ENCODE peak calls at places on chromosomes 3 and 15, in eight cellular contexts. S is fibroblast of lung; U is PC-3; I is adrenal gland; Y is PC-9; Q is CD4-positive, CD25-positive, alpha-beta regulatory T cell; M is breast epithelium; C is upper lobe of right lung. T is an unnamed sample.

GRCh38 chr3:27623085-27623753 is 98.9 kb downstream of the EOMES start:
- DNase-seq in S (no peak), C (no peak), Y (no peak), U (peak; percentile 77), I (no peak), Q (no peak), M (no peak), T (no peak)

GRCh38 chr3:196519738-196520122 is 4.6 kb upstream of the SMCO1 start:
- DNase-seq in C (no peak), Q (no peak), S (no peak), M (no peak), I (no peak), Y (no peak), U (no peak), T (no peak)

GRCh38 chr3:127763816-127764215 is 58.5 kb downstream of the MGLL start:
- DNase-seq in Y (no peak), C (no peak), M (no peak), Q (no peak), I (no peak), U (no peak), S (no peak), T (no peak)

GRCh38 chr3:187987919-187988318 is 166.0 kb upstream of the LPP start:
- DNase-seq in U (no peak), Q (no peak), S (no peak), I (no peak), C (no peak), M (no peak), Y (no peak), T (no peak)

GRCh38 chr3:100880845-100881244 is 112.4 kb downstream of the ABI3BP start:
- DNase-seq in U (no peak), M (no peak), C (no peak), Q (no peak), S (peak; percentile 56), I (no peak), Y (no peak), T (peak; percentile 32)

GRCh38 chr3:48662753-48663488 is at the start of gene CELSR3:
- DNase-seq in M (peak; percentile 79), Y (peak; percentile 79), I (peak; percentile 76), S (peak; percentile 94), C (peak; percentile 74), U (peak; percentile 16), Q (peak; percentile 67), T (peak; percentile 95)

GRCh38 chr3:160941885-160942494 is 163.2 kb downstream of the B3GALNT1 start:
- DNase-seq in U (peak; percentile 90), I (peak; percentile 81), Q (peak; percentile 60), S (peak; percentile 77), Y (peak; percentile 66), C (no peak), M (peak; percentile 58), T (peak; percentile 61)

GRCh38 chr3:13223574-13224237 is 150.5 kb upstream of the IQSEC1 start:
- DNase-seq in C (no peak), Y (no peak), M (no peak), I (peak; percentile 59), S (no peak), Q (no peak), U (peak; percentile 17), T (no peak)

GRCh38 chr3:20043398-20043797 is 3.2 kb downstream of the KAT2B start:
- DNase-seq in Y (peak; percentile 70), U (no peak), S (peak; percentile 61), C (peak; percentile 86), I (peak; percentile 75), M (peak; percentile 75), Q (peak; percentile 32), T (no peak)

GRCh38 chr15:90787881-90788280 is 70.7 kb downstream of the BLM start:
- DNase-seq in S (no peak), I (no peak), Q (no peak), C (no peak), Y (no peak), M (no peak), U (no peak), T (peak; percentile 41)

GRCh38 chr3:39763390-39763789 is 46.0 kb upstream of the MYRIP start:
- DNase-seq in U (no peak), M (no peak), C (no peak), Q (no peak), Y (no peak), S (no peak), I (no peak), T (no peak)

GRCh38 chr3:18297131-18297530 is 128.0 kb downstream of the SATB1 start:
- DNase-seq in S (no peak), Q (no peak), I (no peak), U (no peak), M (no peak), Y (no peak), C (no peak), T (no peak)

GRCh38 chr15:41940441-41940857 is 31.9 kb downstream of the EHD4 start:
- DNase-seq in M (no peak), S (peak; percentile 60), I (no peak), U (peak; percentile 98), Q (no peak), Y (no peak), C (no peak), T (peak; percentile 65)

GRCh38 chr3:11910971-11911531 is 64.4 kb upstream of the TAMM41 start:
- DNase-seq in C (peak; percentile 56), U (no peak), S (peak; percentile 8), Q (no peak), M (no peak), Y (no peak), I (no peak), T (no peak)

GRCh38 chr3:38016410-38016809 is 13.0 kb downstream of the PLCD1 start:
- DNase-seq in Y (no peak), Q (no peak), S (no peak), I (no peak), M (no peak), C (peak; percentile 38), U (no peak), T (no peak)

DNA sequence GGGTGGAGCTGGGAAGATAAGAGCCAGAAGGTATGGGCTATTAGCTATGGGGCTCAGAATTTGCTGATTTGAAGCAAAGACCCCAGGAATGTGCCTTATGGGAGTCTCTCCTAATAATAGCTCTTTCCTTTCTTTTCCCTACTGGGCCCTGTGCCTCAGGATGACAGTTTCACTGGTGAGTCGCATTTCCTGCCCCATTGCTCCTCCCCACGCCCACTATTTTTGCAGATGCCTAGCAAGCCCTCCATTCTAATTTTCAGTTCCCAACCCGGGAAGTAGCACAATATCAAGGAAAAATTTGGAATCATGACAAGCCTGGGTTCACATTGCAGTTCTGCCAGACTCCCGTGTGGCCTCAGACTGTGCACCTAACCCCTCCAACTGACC is 583 bp downstream of the IL17RE start:
- DNase-seq in Y (no peak), S (no peak), M (no peak), I (no peak), U (peak; percentile 54), Q (no peak), C (no peak), T (peak; percentile 33)
- H3K4me3 ChIP-seq in Y (peak overlapping the region; percentile 50), S (peak overlapping the region; percentile 40), M (peak overlapping the region; percentile 63), I (peak overlapping the region; percentile 5), U (peak overlapping the region; percentile 16), Q (no peak overlapping the region), C (peak overlapping the region; percentile 55), T (no peak overlapping the region)

GRCh38 chr15:100337422-100338044 is 4.2 kb downstream of the ADAMTS17 start:
- DNase-seq in Q (no peak), S (no peak), I (no peak), C (no peak), U (no peak), M (no peak), Y (no peak), T (no peak)

GRCh38 chr15:100339999-100340398 is 1.8 kb downstream of the ADAMTS17 start:
- DNase-seq in Q (no peak), U (no peak), M (no peak), S (no peak), I (no peak), Y (no peak), C (no peak), T (no peak)

GRCh38 chr15:100340721-100341661 is 784 bp downstream of the ADAMTS17 start:
- DNase-seq in C (no peak), S (no peak), I (no peak), U (no peak), Q (no peak), Y (no peak), M (no peak), T (no peak)

GRCh38 chr15:100338247-100338646 is 3.5 kb downstream of the ADAMTS17 start:
- DNase-seq in Y (no peak), I (no peak), S (no peak), U (no peak), M (no peak), Q (no peak), C (no peak), T (no peak)

DNA sequence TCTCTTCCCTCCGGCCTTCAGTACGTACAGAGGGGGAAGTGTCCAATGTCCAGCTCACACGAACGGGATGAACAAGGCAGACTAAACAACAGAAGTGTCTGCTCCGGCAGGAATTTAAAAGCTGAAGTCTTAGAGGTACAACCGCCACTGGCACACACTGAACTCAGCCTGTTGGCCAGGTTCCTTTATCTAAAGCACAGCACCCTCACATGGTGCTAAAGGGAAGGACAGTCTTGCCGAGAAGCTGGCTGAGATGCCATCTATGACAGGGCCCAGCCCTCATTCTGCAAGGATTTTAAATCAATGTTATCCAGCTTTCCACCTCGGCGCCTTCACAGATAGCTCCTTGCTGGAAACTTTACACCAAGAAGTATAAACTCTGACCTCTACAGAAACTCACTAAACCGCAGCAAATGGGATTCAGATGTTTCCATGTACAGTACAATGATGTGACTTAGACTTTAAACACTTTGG is 2.8 kb downstream of the ADAMTS17 start:
- DNase-seq in Y (peak; percentile 69), M (no peak), Q (peak; percentile 69), S (peak; percentile 48), C (no peak), I (peak; percentile 75), U (peak; percentile 88), T (peak; percentile 85)
- H3K4me3 ChIP-seq in Y (no peak overlapping the region), M (peak overlapping the region; percentile 7), Q (no peak overlapping the region), S (no peak overlapping the region), C (no peak overlapping the region), I (no peak overlapping the region), U (peak overlapping the region; percentile 21), T (no peak overlapping the region)

DNA sequence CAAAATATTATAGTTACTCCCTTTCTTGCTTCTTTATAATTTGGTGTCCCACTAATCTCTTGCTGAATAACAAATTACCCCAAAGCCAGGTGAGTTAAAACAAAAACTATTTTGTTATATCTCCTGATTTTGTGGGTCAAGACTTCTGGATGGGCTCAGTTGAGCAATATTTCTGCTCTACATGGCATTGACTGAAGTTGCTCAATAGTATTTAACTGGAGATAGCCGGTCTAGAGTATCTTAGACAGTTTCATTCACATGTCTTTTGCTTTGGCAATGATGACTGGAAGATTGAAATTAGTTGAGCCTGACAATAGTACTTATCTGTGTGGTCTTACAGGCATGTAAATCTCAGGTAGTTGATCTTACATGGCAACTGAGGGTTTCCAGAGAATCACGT is 51.0 kb upstream of the TP63 start:
- DNase-seq in Q (no peak), C (no peak), M (no peak), Y (no peak), I (no peak), S (no peak), U (no peak), T (no peak)
- H3K4me3 ChIP-seq in Q (no peak overlapping the region), C (no peak overlapping the region), M (no peak overlapping the region), Y (no peak overlapping the region), I (no peak overlapping the region), S (no peak overlapping the region), U (no peak overlapping the region), T (no peak overlapping the region)

DNA sequence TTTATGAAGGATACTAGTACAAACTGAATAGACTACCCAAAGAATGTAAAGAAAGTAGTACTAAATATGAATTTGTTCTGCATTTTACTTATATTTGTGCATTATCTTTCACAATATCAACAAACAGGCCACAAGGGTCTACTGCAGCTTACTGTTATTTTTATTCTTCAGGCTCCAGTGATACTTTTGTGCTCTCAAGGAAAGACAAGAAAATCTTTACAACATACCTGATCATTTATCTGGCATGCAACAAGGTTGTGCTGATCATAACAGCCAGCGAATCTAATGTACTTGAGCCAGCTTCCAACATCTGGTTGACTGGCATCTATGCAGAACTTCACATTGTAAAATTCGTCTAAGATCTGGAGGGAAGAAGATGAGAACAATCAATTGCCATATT is 520.0 kb downstream of the MECOM start:
- DNase-seq in I (no peak), S (no peak), Y (no peak), M (no peak), Q (no peak), U (no peak), C (no peak), T (no peak)
- H3K4me3 ChIP-seq in I (no peak overlapping the region), S (peak overlapping the region; percentile 82), Y (peak overlapping the region; percentile 8), M (no peak overlapping the region), Q (no peak overlapping the region), U (no peak overlapping the region), C (peak overlapping the region; percentile 67), T (no peak overlapping the region)